ENCODE peak calls at places on chromosomes 7 and 10, in four cellular contexts. A, D, G and Z are unnamed samples.

GRCh38 chr10:69409968-69410367 is 6.8 kb downstream of the TACR2 start:
- DNase-seq in A (no peak), D (no peak), G (peak), Z (no peak)

GRCh38 chr10:63166742-63167258 is 33.7 kb downstream of the NRBF2 start:
- DNase-seq in A (no peak), D (peak), G (no peak), Z (no peak)

GRCh38 chr10:97020452-97021400 is 165.0 kb downstream of the SLIT1 start:
- DNase-seq in A (no peak), D (no peak), G (peak), Z (no peak)

GRCh38 chr10:129728905-129729540 is 235.1 kb downstream of the EBF3 start:
- DNase-seq in A (no peak), D (no peak), G (no peak), Z (no peak)

GRCh38 chr7:75536491-75536890 is 44.4 kb downstream of the SPDYE5 start:
- DNase-seq in A (peak), D (no peak), G (no peak), Z (no peak)

GRCh38 chr10:74824184-74825032 is 2.0 kb upstream of the KAT6B start:
- DNase-seq in A (peak), D (no peak), G (no peak), Z (peak)

GRCh38 chr7:139345042-139345441 is 3.9 kb downstream of the FMC1 start:
- DNase-seq in A (no peak), D (no peak), G (no peak), Z (no peak)

GRCh38 chr7:39746162-39746782 is 122.9 kb downstream of the RALA start:
- DNase-seq in A (peak), D (peak), G (peak), Z (peak)

GRCh38 chr7:16739863-16740622 is 13.5 kb upstream of the TSPAN13 start:
- DNase-seq in A (no peak), D (peak), G (peak), Z (no peak)

GRCh38 chr10:64571053-64571452 is 1049.9 kb downstream of the REEP3 start:
- DNase-seq in A (no peak), D (no peak), G (no peak), Z (no peak)

GRCh38 chr10:20674870-20675385 is 222.2 kb downstream of the NEBL start:
- DNase-seq in A (no peak), D (no peak), G (no peak), Z (no peak)

GRCh38 chr10:13271552-13272163 is 28.2 kb downstream of the PHYH start:
- DNase-seq in A (no peak), D (peak), G (no peak), Z (peak)

DNA sequence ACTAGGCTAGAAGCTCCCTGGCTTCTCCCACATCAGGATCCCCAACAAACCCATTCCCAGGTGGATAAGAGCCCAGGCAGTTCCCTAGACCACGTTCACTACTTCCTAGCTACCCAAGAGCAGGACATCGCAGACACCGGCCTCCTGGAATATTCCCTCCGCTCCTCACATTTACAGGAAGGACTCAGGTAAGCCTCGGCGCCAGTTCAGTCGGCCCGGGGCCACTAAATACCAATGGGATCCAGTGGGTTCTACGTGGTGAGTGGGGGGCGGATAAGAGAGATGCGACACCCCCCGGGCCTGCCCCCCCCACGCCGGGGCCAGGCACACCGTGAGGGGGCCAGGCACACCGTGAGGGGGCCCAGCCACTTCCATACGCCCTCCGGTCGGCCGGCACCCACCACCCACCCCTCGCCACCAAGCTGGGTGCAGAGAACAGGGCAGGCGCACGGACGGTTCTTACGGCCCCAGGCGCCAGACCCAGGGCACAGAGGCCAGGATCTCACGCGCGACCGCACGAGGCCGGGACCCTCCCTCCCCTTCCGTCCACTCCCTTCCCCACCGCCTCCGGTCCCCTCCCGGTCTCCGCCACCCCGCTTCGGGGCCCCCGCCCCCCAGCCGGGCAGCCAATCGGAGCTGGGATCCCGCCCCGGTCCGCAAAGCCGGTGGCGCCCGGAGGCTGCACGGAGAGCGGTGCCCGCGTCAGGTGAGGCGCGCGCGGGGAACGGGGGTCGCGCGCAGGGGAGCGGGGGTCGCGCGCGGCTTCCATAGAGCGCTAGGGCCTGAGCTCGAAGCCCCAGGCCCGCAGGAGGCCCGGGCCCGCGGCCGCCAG is at the start of gene BLVRA:
- DNase-seq in A (peak), D (no peak), G (peak), Z (peak)
- TF ChIP-seq POLR2A in A (no peak), D (no peak), G (no peak), Z (no peak)

GRCh38 chr10:33212061-33212748 is 122.3 kb downstream of the NRP1 start:
- DNase-seq in A (no peak), D (no peak), G (no peak), Z (no peak)
- H3K4me3 ChIP-seq in A (no peak), D (no peak), G (no peak), Z (no peak)

DNA sequence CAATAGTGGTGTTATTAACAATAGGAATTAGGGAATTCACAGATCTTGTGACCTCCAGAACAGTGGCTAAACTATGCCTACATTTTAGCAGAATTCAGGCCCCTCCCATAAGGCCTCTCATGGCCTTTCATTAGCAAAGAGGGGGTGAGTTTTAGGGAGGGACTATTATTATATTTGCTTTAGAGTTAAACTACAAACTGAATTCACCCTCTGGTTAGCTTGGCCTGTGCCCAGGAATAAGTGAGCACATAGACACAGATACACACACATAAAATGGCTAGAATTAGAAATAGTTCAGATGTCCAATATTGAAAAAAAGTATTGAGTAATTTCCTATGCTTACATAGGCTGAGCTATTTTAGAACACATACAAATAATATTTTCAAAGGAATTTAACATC is 818.8 kb upstream of the COBL start:
- DNase-seq in A (no peak), D (no peak), G (no peak), Z (no peak)
- TF ChIP-seq CTCF in A (no peak), D (no peak), G (no peak), Z (no peak)

DNA sequence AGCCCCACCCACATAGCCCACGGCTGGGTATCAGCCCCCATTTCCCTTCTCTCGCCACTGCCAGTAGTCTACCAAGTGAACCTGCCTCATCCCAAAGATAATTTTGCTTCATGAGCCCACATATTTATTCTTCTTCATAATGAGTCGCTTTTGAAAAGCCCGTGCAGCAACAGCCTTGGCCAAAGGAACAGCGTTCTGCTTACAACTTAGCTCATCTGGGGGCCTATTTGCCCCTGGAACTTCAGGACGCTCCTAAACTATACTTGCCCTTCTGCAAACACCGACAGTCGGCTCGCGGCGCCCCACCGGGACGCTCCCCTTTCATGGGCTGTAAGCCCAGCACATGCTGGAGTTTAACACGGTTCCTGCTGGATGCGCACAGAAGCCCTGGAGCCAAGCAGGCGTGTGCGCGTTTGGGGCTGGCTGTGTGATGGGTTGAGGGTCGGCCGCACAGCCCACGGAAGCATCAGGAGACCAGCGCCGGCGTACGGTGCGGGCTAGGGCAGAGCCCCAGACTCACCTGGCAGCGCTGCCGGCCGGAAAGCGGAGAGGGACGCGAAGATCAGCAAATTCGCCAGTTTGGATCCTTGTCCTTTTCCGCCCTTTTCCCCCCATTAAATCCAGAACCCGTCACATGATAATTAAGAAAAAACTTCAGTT is 370 bp downstream of the TMEM60 start:
- DNase-seq in A (no peak), D (no peak), G (no peak), Z (no peak)
- TF ChIP-seq POLR2A in A (no peak), D (no peak), G (peak), Z (peak)

GRCh38 chr10:42477170-42477569 is 161.2 kb downstream of the ZNF33B start:
- DNase-seq in A (no peak), D (no peak), G (no peak), Z (no peak)
- H3K4me3 ChIP-seq in A (no peak), D (peak), G (no peak), Z (no peak)

GRCh38 chr7:100175296-100175935 is 1.8 kb downstream of the GPC2 start:
- DNase-seq in A (peak), D (no peak), G (no peak), Z (no peak)

GRCh38 chr7:100171840-100172239 is 3.4 kb upstream of the GAL3ST4 start:
- DNase-seq in A (peak), D (no peak), G (no peak), Z (no peak)

GRCh38 chr7:100176096-100176835 is 915 bp downstream of the GPC2 start:
- DNase-seq in A (peak), D (no peak), G (no peak), Z (no peak)

GRCh38 chr7:100174582-100174981 is 2.6 kb downstream of the GPC2 start:
- DNase-seq in A (peak), D (no peak), G (no peak), Z (no peak)

DNA sequence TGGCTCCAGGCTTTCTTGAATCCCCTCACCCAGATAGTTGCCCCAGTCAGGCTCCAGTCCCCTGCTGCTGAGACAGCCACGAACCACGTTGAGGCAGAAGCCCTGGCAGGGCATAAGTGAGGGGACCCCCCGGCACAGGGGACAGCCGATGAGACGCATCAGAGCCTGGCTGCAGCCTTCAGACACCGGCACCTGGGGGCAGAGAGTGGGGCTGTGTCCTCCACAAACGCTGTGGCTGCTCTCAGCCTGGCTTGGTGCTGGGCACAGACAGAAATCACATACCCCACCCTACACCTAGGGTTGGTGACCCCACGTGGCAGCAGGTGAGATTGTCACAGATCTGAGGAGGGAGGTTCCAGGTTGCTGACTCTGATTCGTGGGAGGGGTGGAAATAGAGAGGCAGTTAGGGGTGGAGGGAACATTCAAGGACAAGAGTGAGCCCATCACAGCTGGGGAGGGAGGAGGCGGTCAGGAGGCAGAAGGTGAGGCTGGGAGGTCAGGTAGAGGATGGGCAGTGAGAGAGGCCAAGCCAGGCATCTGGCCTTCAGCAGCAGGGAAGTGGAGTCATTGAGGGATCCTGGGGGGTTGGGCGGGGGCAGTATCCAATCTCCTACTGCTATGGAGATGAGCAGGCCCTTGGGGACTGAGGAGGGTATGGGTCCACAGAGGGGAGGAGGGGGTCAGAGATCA is 3.2 kb downstream of the GPC2 start:
- DNase-seq in A (peak), D (no peak), G (no peak), Z (no peak)
- TF ChIP-seq CTCF in A (no peak), D (no peak), G (no peak), Z (no peak)

GRCh38 chr10:11849272-11849671 is 26.1 kb downstream of the PROSER2 start:
- DNase-seq in A (no peak), D (no peak), G (no peak), Z (no peak)
- TF ChIP-seq POLR2A in A (no peak), D (no peak), G (no peak), Z (no peak)

GRCh38 chr7:79410345-79410744 is 43.1 kb downstream of the MAGI2 start:
- DNase-seq in A (no peak), D (no peak), G (no peak), Z (no peak)
- H3K4me3 ChIP-seq in A (no peak), D (no peak), G (no peak), Z (no peak)